ENCODE peak calls at places on chromosomes 16 and 17, in ten cellular contexts. One of them, this sample, is unnamed.

GRCh38 chr16:27417047-27417671 is 15.2 kb downstream of the IL21R start:
- DNase-seq in AG09309: no peak
- DNase-seq in sigmoid colon: peak; percentile 9
- DNase-seq in body of pancreas: no peak
- DNase-seq in heart left ventricle: no peak
- DNase-seq in cardiac muscle cell: no peak
- DNase-seq in tibial artery: no peak
- DNase-seq in uterus: no peak
- DNase-seq in heart right ventricle: no peak
- DNase-seq in astrocyte: no peak
- DNase-seq in this sample: no peak

GRCh38 chr16:56824335-56824734 is 40.7 kb upstream of the SLC12A3 start:
- DNase-seq in heart left ventricle: no peak
- DNase-seq in heart right ventricle: peak; percentile 10
- DNase-seq in AG09309: no peak
- DNase-seq in sigmoid colon: no peak
- DNase-seq in tibial artery: no peak
- DNase-seq in body of pancreas: no peak
- DNase-seq in uterus: no peak
- DNase-seq in cardiac muscle cell: no peak
- DNase-seq in astrocyte: no peak
- DNase-seq in this sample: peak; percentile 33

GRCh38 chr17:40095944-40096791 is 4.2 kb downstream of the NR1D1 start:
- DNase-seq in AG09309: no peak
- DNase-seq in heart left ventricle: peak; percentile 67
- DNase-seq in uterus: peak; percentile 63
- DNase-seq in heart right ventricle: peak; percentile 70
- DNase-seq in cardiac muscle cell: no peak
- DNase-seq in body of pancreas: no peak
- DNase-seq in tibial artery: no peak
- DNase-seq in sigmoid colon: peak; percentile 90
- DNase-seq in astrocyte: no peak
- DNase-seq in this sample: no peak

GRCh38 chr16:30903596-30903995 is 7.2 kb downstream of the CTF1 start:
- DNase-seq in heart right ventricle: peak; percentile 63
- DNase-seq in astrocyte: no peak
- DNase-seq in AG09309: no peak
- DNase-seq in uterus: no peak
- DNase-seq in heart left ventricle: no peak
- DNase-seq in body of pancreas: no peak
- DNase-seq in cardiac muscle cell: peak; percentile 37
- DNase-seq in sigmoid colon: peak; percentile 72
- DNase-seq in tibial artery: peak; percentile 67
- DNase-seq in this sample: peak; percentile 54

GRCh38 chr16:35868630-35869029 is 2409.2 kb downstream of the TP53TG3F start:
- DNase-seq in heart left ventricle: no peak
- DNase-seq in tibial artery: no peak
- DNase-seq in body of pancreas: no peak
- DNase-seq in uterus: no peak
- DNase-seq in AG09309: no peak
- DNase-seq in astrocyte: no peak
- DNase-seq in cardiac muscle cell: no peak
- DNase-seq in sigmoid colon: no peak
- DNase-seq in heart right ventricle: no peak
- DNase-seq in this sample: no peak

GRCh38 chr17:57114085-57114673 is 29.1 kb downstream of the AKAP1 start:
- DNase-seq in body of pancreas: peak; percentile 53
- DNase-seq in heart right ventricle: peak; percentile 31
- DNase-seq in heart left ventricle: peak; percentile 48
- DNase-seq in tibial artery: no peak
- DNase-seq in astrocyte: no peak
- DNase-seq in AG09309: no peak
- DNase-seq in cardiac muscle cell: peak; percentile 38
- DNase-seq in uterus: peak; percentile 38
- DNase-seq in sigmoid colon: no peak
- DNase-seq in this sample: peak; percentile 9

GRCh38 chr17:42059815-42060214 is 9.4 kb upstream of the C17orf113 start:
- DNase-seq in body of pancreas: no peak
- DNase-seq in uterus: no peak
- DNase-seq in cardiac muscle cell: no peak
- DNase-seq in astrocyte: no peak
- DNase-seq in AG09309: no peak
- DNase-seq in heart left ventricle: no peak
- DNase-seq in tibial artery: no peak
- DNase-seq in heart right ventricle: no peak
- DNase-seq in sigmoid colon: no peak
- DNase-seq in this sample: no peak

GRCh38 chr17:73639322-73639721 is 4.9 kb downstream of the SDK2 start:
- DNase-seq in sigmoid colon: no peak
- DNase-seq in AG09309: no peak
- DNase-seq in body of pancreas: no peak
- DNase-seq in astrocyte: no peak
- DNase-seq in heart left ventricle: no peak
- DNase-seq in cardiac muscle cell: no peak
- DNase-seq in uterus: no peak
- DNase-seq in tibial artery: peak; percentile 83
- DNase-seq in heart right ventricle: no peak
- DNase-seq in this sample: no peak

GRCh38 chr16:2486645-2487516 is 12.0 kb downstream of the TBC1D24 start:
- DNase-seq in body of pancreas: peak; percentile 72
- DNase-seq in tibial artery: no peak
- DNase-seq in heart left ventricle: no peak
- DNase-seq in AG09309: no peak
- DNase-seq in astrocyte: no peak
- DNase-seq in heart right ventricle: no peak
- DNase-seq in uterus: no peak
- DNase-seq in cardiac muscle cell: no peak
- DNase-seq in sigmoid colon: no peak
- DNase-seq in this sample: no peak

GRCh38 chr17:80941743-80942211 is 49.9 kb upstream of the CHMP6 start:
- DNase-seq in body of pancreas: peak; percentile 13
- DNase-seq in tibial artery: peak; percentile 64
- DNase-seq in heart left ventricle: no peak
- DNase-seq in sigmoid colon: peak; percentile 84
- DNase-seq in heart right ventricle: no peak
- DNase-seq in astrocyte: peak; percentile 35
- DNase-seq in AG09309: no peak
- DNase-seq in uterus: peak; percentile 65
- DNase-seq in cardiac muscle cell: peak; percentile 80
- DNase-seq in this sample: peak; percentile 38

DNA sequence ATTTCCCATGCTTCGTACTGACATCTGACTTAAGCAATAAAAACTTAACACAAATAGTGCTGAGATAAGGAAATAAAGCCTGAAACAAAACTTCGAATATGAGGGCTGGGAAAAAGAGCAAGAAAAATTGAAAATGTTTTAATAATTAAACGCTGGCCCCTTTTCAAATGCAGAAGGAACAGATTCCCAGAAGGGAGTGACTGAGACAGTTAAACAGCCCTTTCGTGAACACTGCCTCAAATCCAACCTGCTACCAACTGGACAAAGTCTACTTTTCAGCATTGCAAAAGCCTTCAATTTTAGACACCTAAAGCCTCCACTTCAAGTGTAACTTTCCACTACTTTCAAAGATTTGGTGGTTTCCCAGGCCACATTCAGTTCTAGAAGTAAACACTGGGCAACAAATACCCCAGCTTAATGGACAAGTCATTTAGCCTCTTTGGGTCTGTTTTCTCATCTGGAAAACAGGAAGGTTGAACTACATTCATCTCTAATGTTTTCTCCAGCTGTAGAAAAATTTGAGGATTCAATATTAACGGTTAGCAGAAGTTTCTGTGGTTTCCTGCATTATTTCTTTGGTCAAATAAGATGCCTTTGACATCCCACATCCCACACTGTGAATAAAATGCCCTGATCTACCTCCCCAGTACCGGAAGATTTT is 11.8 kb downstream of the RFFL start:
- DNase-seq in tibial artery: no peak
- DNase-seq in heart left ventricle: no peak
- DNase-seq in body of pancreas: no peak
- DNase-seq in cardiac muscle cell: no peak
- DNase-seq in heart right ventricle: no peak
- DNase-seq in sigmoid colon: no peak
- DNase-seq in astrocyte: peak; percentile 72
- DNase-seq in uterus: no peak
- DNase-seq in AG09309: no peak
- DNase-seq in this sample: peak; percentile 50
- H3K4me3 ChIP-seq in tibial artery: no peak overlapping the region
- H3K4me3 ChIP-seq in heart left ventricle: no peak overlapping the region
- H3K4me3 ChIP-seq in body of pancreas: no peak overlapping the region
- H3K4me3 ChIP-seq in cardiac muscle cell: no peak overlapping the region
- H3K4me3 ChIP-seq in heart right ventricle: no peak overlapping the region
- H3K4me3 ChIP-seq in sigmoid colon: no peak overlapping the region
- H3K4me3 ChIP-seq in astrocyte: no peak overlapping the region
- H3K4me3 ChIP-seq in uterus: no peak overlapping the region
- H3K4me3 ChIP-seq in AG09309: no peak overlapping the region
- H3K4me3 ChIP-seq in this sample: no peak overlapping the region

GRCh38 chr16:85443531-85443930 is 169.6 kb upstream of the GSE1 start:
- DNase-seq in heart left ventricle: no peak
- DNase-seq in AG09309: no peak
- DNase-seq in cardiac muscle cell: no peak
- DNase-seq in tibial artery: no peak
- DNase-seq in astrocyte: no peak
- DNase-seq in heart right ventricle: no peak
- DNase-seq in sigmoid colon: no peak
- DNase-seq in body of pancreas: no peak
- DNase-seq in uterus: no peak
- DNase-seq in this sample: no peak

GRCh38 chr16:85443116-85443515 is 170.0 kb upstream of the GSE1 start:
- DNase-seq in heart right ventricle: no peak
- DNase-seq in tibial artery: no peak
- DNase-seq in astrocyte: no peak
- DNase-seq in sigmoid colon: no peak
- DNase-seq in heart left ventricle: no peak
- DNase-seq in uterus: no peak
- DNase-seq in AG09309: no peak
- DNase-seq in cardiac muscle cell: no peak
- DNase-seq in body of pancreas: no peak
- DNase-seq in this sample: no peak

GRCh38 chr16:85440744-85441143 is 172.4 kb upstream of the GSE1 start:
- DNase-seq in tibial artery: no peak
- DNase-seq in body of pancreas: no peak
- DNase-seq in astrocyte: no peak
- DNase-seq in AG09309: no peak
- DNase-seq in uterus: no peak
- DNase-seq in heart right ventricle: no peak
- DNase-seq in sigmoid colon: no peak
- DNase-seq in cardiac muscle cell: no peak
- DNase-seq in heart left ventricle: no peak
- DNase-seq in this sample: no peak

GRCh38 chr16:85441890-85442670 is 171.0 kb upstream of the GSE1 start:
- DNase-seq in body of pancreas: no peak
- DNase-seq in tibial artery: no peak
- DNase-seq in AG09309: no peak
- DNase-seq in heart right ventricle: no peak
- DNase-seq in uterus: no peak
- DNase-seq in cardiac muscle cell: no peak
- DNase-seq in astrocyte: no peak
- DNase-seq in heart left ventricle: no peak
- DNase-seq in sigmoid colon: no peak
- DNase-seq in this sample: no peak

DNA sequence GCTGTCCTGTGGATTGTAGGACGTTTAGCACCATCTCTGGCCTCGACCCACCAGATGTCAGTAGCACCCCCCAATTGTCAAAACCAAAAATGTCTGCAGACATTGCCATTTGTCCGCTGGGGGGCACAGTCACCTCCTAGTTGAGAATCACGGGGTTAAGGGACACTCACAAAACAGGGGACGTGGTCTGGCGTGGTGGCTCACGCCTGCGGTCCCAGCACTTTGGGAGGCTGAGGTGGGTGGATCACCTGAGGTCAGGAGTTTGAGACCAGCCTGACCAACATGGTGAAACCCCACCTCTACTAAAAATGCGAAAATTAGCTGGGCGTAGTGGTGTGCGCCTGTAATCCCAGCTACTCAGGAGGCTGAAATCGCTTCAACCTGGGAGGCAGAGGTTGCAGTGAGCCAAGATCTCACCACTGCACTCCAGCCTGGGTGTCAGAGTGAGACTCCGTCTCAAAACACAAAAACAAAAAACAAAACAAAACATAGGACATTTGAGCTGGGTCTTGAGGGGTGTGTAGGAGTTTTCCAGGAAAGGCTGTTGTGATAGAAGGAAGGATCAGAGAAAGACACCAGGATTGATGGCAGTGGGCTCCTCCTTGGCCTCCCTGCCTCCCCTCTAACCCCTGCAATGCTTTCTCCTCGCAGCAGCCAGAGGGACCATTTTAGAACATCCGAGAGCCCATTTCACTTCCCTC is 171.8 kb upstream of the GSE1 start:
- DNase-seq in AG09309: no peak
- DNase-seq in heart left ventricle: no peak
- DNase-seq in heart right ventricle: no peak
- DNase-seq in cardiac muscle cell: no peak
- DNase-seq in uterus: no peak
- DNase-seq in body of pancreas: no peak
- DNase-seq in astrocyte: no peak
- DNase-seq in tibial artery: no peak
- DNase-seq in sigmoid colon: no peak
- DNase-seq in this sample: no peak
- TF ChIP-seq CTCF in AG09309: no peak
- TF ChIP-seq CTCF in heart left ventricle: no peak
- TF ChIP-seq CTCF in heart right ventricle: no peak
- TF ChIP-seq CTCF in cardiac muscle cell: no peak
- TF ChIP-seq CTCF in uterus: no peak
- TF ChIP-seq CTCF in body of pancreas: no peak
- TF ChIP-seq CTCF in astrocyte: no peak
- TF ChIP-seq CTCF in tibial artery: no peak
- TF ChIP-seq CTCF in sigmoid colon: no peak
- TF ChIP-seq CTCF in this sample: no peak

DNA sequence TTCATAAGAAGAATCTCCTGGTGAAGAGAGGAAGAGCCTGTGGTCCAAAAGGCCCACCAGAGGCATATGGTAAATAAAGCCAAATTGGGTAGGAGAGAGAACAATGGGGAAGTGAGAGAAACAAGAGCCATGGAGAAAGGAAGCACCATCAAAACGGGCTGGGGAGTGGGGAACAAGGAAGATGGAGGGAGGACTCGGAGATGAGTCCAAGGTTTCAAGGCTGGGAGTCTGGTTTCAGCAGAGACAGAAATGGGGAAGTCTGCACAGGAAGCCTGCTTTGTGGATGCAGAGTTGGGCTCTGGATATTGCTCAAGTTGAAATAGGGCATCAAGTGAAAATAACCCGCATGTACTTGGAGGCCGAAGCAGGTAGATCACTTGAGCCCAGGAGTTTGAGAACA is 9.9 kb downstream of the PIK3R5 start:
- DNase-seq in cardiac muscle cell: no peak
- DNase-seq in heart right ventricle: no peak
- DNase-seq in body of pancreas: no peak
- DNase-seq in sigmoid colon: no peak
- DNase-seq in heart left ventricle: peak; percentile 28
- DNase-seq in uterus: no peak
- DNase-seq in tibial artery: no peak
- DNase-seq in AG09309: no peak
- DNase-seq in astrocyte: no peak
- DNase-seq in this sample: no peak
- H3K4me3 ChIP-seq in cardiac muscle cell: no peak overlapping the region
- H3K4me3 ChIP-seq in heart right ventricle: no peak overlapping the region
- H3K4me3 ChIP-seq in body of pancreas: no peak overlapping the region
- H3K4me3 ChIP-seq in sigmoid colon: no peak overlapping the region
- H3K4me3 ChIP-seq in heart left ventricle: no peak overlapping the region
- H3K4me3 ChIP-seq in uterus: no peak overlapping the region
- H3K4me3 ChIP-seq in tibial artery: no peak overlapping the region
- H3K4me3 ChIP-seq in AG09309: no peak overlapping the region
- H3K4me3 ChIP-seq in astrocyte: no peak overlapping the region
- H3K4me3 ChIP-seq in this sample: no peak overlapping the region

GRCh38 chr16:68689921-68690320 is 44.8 kb downstream of the CDH3 start:
- DNase-seq in sigmoid colon: no peak
- DNase-seq in cardiac muscle cell: no peak
- DNase-seq in uterus: no peak
- DNase-seq in heart left ventricle: no peak
- DNase-seq in astrocyte: no peak
- DNase-seq in body of pancreas: no peak
- DNase-seq in tibial artery: no peak
- DNase-seq in heart right ventricle: no peak
- DNase-seq in AG09309: no peak
- DNase-seq in this sample: no peak
- TF ChIP-seq CTCF in sigmoid colon: no peak
- TF ChIP-seq CTCF in cardiac muscle cell: no peak
- TF ChIP-seq CTCF in uterus: no peak
- TF ChIP-seq CTCF in heart left ventricle: no peak
- TF ChIP-seq CTCF in astrocyte: no peak
- TF ChIP-seq CTCF in body of pancreas: no peak
- TF ChIP-seq CTCF in tibial artery: no peak
- TF ChIP-seq CTCF in heart right ventricle: no peak
- TF ChIP-seq CTCF in AG09309: no peak
- TF ChIP-seq CTCF in this sample: no peak

This sample was measured in AG10803.